ENCODE peak calls at places on chromosomes 1 and 21, in six cellular contexts. One of them, this sample, is unnamed.

GRCh38 chr1:17624540-17625256 is 85.2 kb downstream of the ARHGEF10L start:
- DNase-seq in esophagus muscularis mucosa: no peak
- DNase-seq in skeletal muscle cell: no peak
- DNase-seq in progenitor cell of endocrine pancreas: no peak
- DNase-seq in NCI-H460: no peak
- DNase-seq in NAMALWA: no peak
- DNase-seq in this sample: no peak

GRCh38 chr21:31299291-31300147 is 44.5 kb downstream of the TIAM1 start:
- DNase-seq in skeletal muscle cell: no peak
- DNase-seq in NCI-H460: no peak
- DNase-seq in esophagus muscularis mucosa: no peak
- DNase-seq in NAMALWA: no peak
- DNase-seq in progenitor cell of endocrine pancreas: no peak
- DNase-seq in this sample: no peak

GRCh38 chr21:26732442-26733221 is 112.6 kb downstream of the ADAMTS1 start:
- DNase-seq in NAMALWA: peak; percentile 46
- DNase-seq in NCI-H460: peak; percentile 19
- DNase-seq in skeletal muscle cell: peak; percentile 71
- DNase-seq in esophagus muscularis mucosa: no peak
- DNase-seq in progenitor cell of endocrine pancreas: peak; percentile 34
- DNase-seq in this sample: peak; percentile 85

GRCh38 chr1:145994391-145995120 is 1.8 kb downstream of the TXNIP start:
- DNase-seq in esophagus muscularis mucosa: no peak
- DNase-seq in skeletal muscle cell: no peak
- DNase-seq in NAMALWA: peak; percentile 15
- DNase-seq in NCI-H460: no peak
- DNase-seq in progenitor cell of endocrine pancreas: no peak
- DNase-seq in this sample: no peak

GRCh38 chr1:59355361-59355760 is 58.5 kb downstream of the FGGY start:
- DNase-seq in progenitor cell of endocrine pancreas: no peak
- DNase-seq in NCI-H460: no peak
- DNase-seq in esophagus muscularis mucosa: no peak
- DNase-seq in NAMALWA: no peak
- DNase-seq in skeletal muscle cell: no peak
- DNase-seq in this sample: no peak

GRCh38 chr1:40392206-40392605 is 18.7 kb downstream of the SMAP2 start:
- DNase-seq in skeletal muscle cell: peak; percentile 74
- DNase-seq in esophagus muscularis mucosa: no peak
- DNase-seq in NAMALWA: no peak
- DNase-seq in NCI-H460: no peak
- DNase-seq in progenitor cell of endocrine pancreas: no peak
- DNase-seq in this sample: no peak

GRCh38 chr1:192539450-192540132 is 36.0 kb upstream of the RGS1 start:
- DNase-seq in esophagus muscularis mucosa: no peak
- DNase-seq in NCI-H460: no peak
- DNase-seq in progenitor cell of endocrine pancreas: no peak
- DNase-seq in NAMALWA: peak; percentile 58
- DNase-seq in skeletal muscle cell: peak; percentile 91
- DNase-seq in this sample: peak; percentile 72

GRCh38 chr21:45388611-45389296 is 16.2 kb upstream of the COL18A1 start:
- DNase-seq in skeletal muscle cell: no peak
- DNase-seq in NCI-H460: no peak
- DNase-seq in esophagus muscularis mucosa: no peak
- DNase-seq in NAMALWA: no peak
- DNase-seq in progenitor cell of endocrine pancreas: no peak
- DNase-seq in this sample: no peak

GRCh38 chr1:162327144-162327790 is 49.4 kb downstream of the SPATA46 start:
- DNase-seq in NAMALWA: no peak
- DNase-seq in skeletal muscle cell: no peak
- DNase-seq in progenitor cell of endocrine pancreas: no peak
- DNase-seq in NCI-H460: no peak
- DNase-seq in esophagus muscularis mucosa: no peak
- DNase-seq in this sample: no peak

GRCh38 chr1:77382361-77382760 is 100.5 kb downstream of the AK5 start:
- DNase-seq in skeletal muscle cell: no peak
- DNase-seq in progenitor cell of endocrine pancreas: no peak
- DNase-seq in esophagus muscularis mucosa: no peak
- DNase-seq in NAMALWA: no peak
- DNase-seq in NCI-H460: no peak
- DNase-seq in this sample: no peak

GRCh38 chr21:36791695-36792451 is 93.0 kb downstream of the SIM2 start:
- DNase-seq in esophagus muscularis mucosa: no peak
- DNase-seq in skeletal muscle cell: no peak
- DNase-seq in NCI-H460: no peak
- DNase-seq in progenitor cell of endocrine pancreas: no peak
- DNase-seq in NAMALWA: no peak
- DNase-seq in this sample: no peak

GRCh38 chr1:47906009-47906432 is 91.2 kb downstream of the TRABD2B start:
- DNase-seq in NAMALWA: no peak
- DNase-seq in esophagus muscularis mucosa: no peak
- DNase-seq in skeletal muscle cell: no peak
- DNase-seq in NCI-H460: no peak
- DNase-seq in progenitor cell of endocrine pancreas: no peak
- DNase-seq in this sample: no peak

GRCh38 chr1:104476126-104476525 is 726.4 kb downstream of the AMY1C start:
- DNase-seq in progenitor cell of endocrine pancreas: no peak
- DNase-seq in esophagus muscularis mucosa: no peak
- DNase-seq in skeletal muscle cell: no peak
- DNase-seq in NCI-H460: no peak
- DNase-seq in NAMALWA: no peak
- DNase-seq in this sample: no peak

GRCh38 chr1:100535264-100535663 is 2.7 kb upstream of the GPR88 start:
- DNase-seq in skeletal muscle cell: no peak
- DNase-seq in NAMALWA: no peak
- DNase-seq in progenitor cell of endocrine pancreas: no peak
- DNase-seq in NCI-H460: no peak
- DNase-seq in esophagus muscularis mucosa: no peak
- DNase-seq in this sample: no peak

GRCh38 chr1:40508375-40509341 is at the start of gene EXO5:
- DNase-seq in NAMALWA: peak; percentile 81
- DNase-seq in NCI-H460: peak; percentile 21
- DNase-seq in esophagus muscularis mucosa: peak; percentile 94
- DNase-seq in skeletal muscle cell: peak; percentile 19
- DNase-seq in progenitor cell of endocrine pancreas: peak; percentile 55
- DNase-seq in this sample: peak; percentile 65

GRCh38 chr1:187091666-187092065 is 262.9 kb downstream of the PLA2G4A start:
- DNase-seq in progenitor cell of endocrine pancreas: no peak
- DNase-seq in esophagus muscularis mucosa: no peak
- DNase-seq in NCI-H460: no peak
- DNase-seq in skeletal muscle cell: no peak
- DNase-seq in NAMALWA: no peak
- DNase-seq in this sample: no peak

GRCh38 chr1:218942421-218942820 is 231.3 kb upstream of the LYPLAL1 start:
- DNase-seq in skeletal muscle cell: peak; percentile 33
- DNase-seq in esophagus muscularis mucosa: no peak
- DNase-seq in NCI-H460: no peak
- DNase-seq in progenitor cell of endocrine pancreas: no peak
- DNase-seq in NAMALWA: no peak
- DNase-seq in this sample: no peak

GRCh38 chr1:200473698-200474371 is 64.0 kb upstream of the ZNF281 start:
- DNase-seq in esophagus muscularis mucosa: no peak
- DNase-seq in NCI-H460: no peak
- DNase-seq in skeletal muscle cell: no peak
- DNase-seq in progenitor cell of endocrine pancreas: no peak
- DNase-seq in NAMALWA: no peak
- DNase-seq in this sample: no peak

GRCh38 chr1:67850611-67851075 is 17.4 kb upstream of the GNG12 start:
- DNase-seq in esophagus muscularis mucosa: no peak
- DNase-seq in NCI-H460: peak; percentile 54
- DNase-seq in skeletal muscle cell: peak; percentile 81
- DNase-seq in progenitor cell of endocrine pancreas: no peak
- DNase-seq in NAMALWA: no peak
- DNase-seq in this sample: no peak

This sample was measured in GM23338.